ENCODE peak calls at places on chromosome 1, in seven cellular contexts. H, Y, C, F, U, K and A are unnamed samples.

GRCh38 chr1:42933610-42934009 is 25.1 kb downstream of the SLC2A1 start:
- DNase-seq in H (no peak), U (no peak), Y (no peak), F (no peak), C (no peak), K (no peak), A (no peak)

GRCh38 chr1:7187121-7187510 is 401.9 kb downstream of the CAMTA1 start:
- DNase-seq in Y (no peak), U (no peak), F (no peak), H (no peak), K (no peak), C (no peak), A (no peak)

GRCh38 chr1:27044613-27045091 is 32.0 kb upstream of the TENT5B start:
- DNase-seq in Y (peak), U (peak), C (peak), K (peak), H (peak), F (peak), A (peak)

GRCh38 chr1:166471359-166471758 is 304.6 kb upstream of the FAM78B start:
- DNase-seq in H (no peak), U (no peak), K (no peak), F (no peak), C (no peak), Y (no peak), A (no peak)

GRCh38 chr1:15220825-15221431 is 26.1 kb upstream of the FHAD1 start:
- DNase-seq in H (no peak), F (no peak), K (no peak), Y (no peak), C (no peak), U (no peak), A (no peak)

GRCh38 chr1:26010800-26011199 is 10.8 kb upstream of the EXTL1 start:
- DNase-seq in F (no peak), K (no peak), H (no peak), C (no peak), U (no peak), Y (peak), A (no peak)

GRCh38 chr1:155834296-155834926 is 22.6 kb downstream of the GON4L start:
- DNase-seq in C (no peak), F (no peak), Y (peak), K (no peak), H (no peak), U (peak), A (no peak)

GRCh38 chr1:209387969-209388329 is 195.6 kb upstream of the CAMK1G start:
- DNase-seq in Y (no peak), H (peak), F (no peak), K (no peak), U (peak), C (no peak), A (no peak)

GRCh38 chr1:27872059-27872801 is at the start of gene THEMIS2:
- DNase-seq in K (peak), H (peak), F (peak), Y (peak), C (peak), U (no peak), A (peak)